ENCODE peak calls at places on chromosome 17, in seven cellular contexts. One of them, this sample, is unnamed.

GRCh38 chr17:67546578-67547527 is 169.8 kb downstream of the PITPNC1 start:
- DNase-seq in kidney epithelial cell: no peak
- DNase-seq in T-helper 1 cell: no peak
- DNase-seq in NCI-H446: peak
- DNase-seq in fibroblast of the conjunctiva: no peak
- DNase-seq in MCF 10A: peak
- DNase-seq in upper lobe of right lung: peak
- DNase-seq in this sample: no peak

GRCh38 chr17:16281351-16281750 is 64.3 kb downstream of the PIGL start:
- DNase-seq in kidney epithelial cell: no peak
- DNase-seq in T-helper 1 cell: no peak
- DNase-seq in NCI-H446: no peak
- DNase-seq in fibroblast of the conjunctiva: no peak
- DNase-seq in MCF 10A: no peak
- DNase-seq in upper lobe of right lung: no peak
- DNase-seq in this sample: no peak

GRCh38 chr17:73191443-73192218 is 1.2 kb upstream of the COG1 start:
- DNase-seq in kidney epithelial cell: no peak
- DNase-seq in T-helper 1 cell: peak
- DNase-seq in NCI-H446: peak
- DNase-seq in fibroblast of the conjunctiva: peak
- DNase-seq in MCF 10A: peak
- DNase-seq in upper lobe of right lung: peak
- DNase-seq in this sample: peak

GRCh38 chr17:15496735-15497134 is 29.3 kb upstream of the CDRT4 start:
- DNase-seq in kidney epithelial cell: no peak
- DNase-seq in T-helper 1 cell: no peak
- DNase-seq in NCI-H446: no peak
- DNase-seq in fibroblast of the conjunctiva: no peak
- DNase-seq in MCF 10A: no peak
- DNase-seq in upper lobe of right lung: no peak
- DNase-seq in this sample: no peak

GRCh38 chr17:62566996-62567578 is 60.4 kb upstream of the MRC2 start:
- DNase-seq in kidney epithelial cell: no peak
- DNase-seq in T-helper 1 cell: no peak
- DNase-seq in NCI-H446: no peak
- DNase-seq in fibroblast of the conjunctiva: no peak
- DNase-seq in MCF 10A: no peak
- DNase-seq in upper lobe of right lung: no peak
- DNase-seq in this sample: no peak

GRCh38 chr17:72538921-72539352 is 418.1 kb downstream of the SOX9 start:
- DNase-seq in kidney epithelial cell: no peak
- DNase-seq in T-helper 1 cell: no peak
- DNase-seq in NCI-H446: no peak
- DNase-seq in fibroblast of the conjunctiva: no peak
- DNase-seq in MCF 10A: no peak
- DNase-seq in upper lobe of right lung: no peak
- DNase-seq in this sample: no peak

GRCh38 chr17:68783861-68784260 is 171.3 kb downstream of the ABCA8 start:
- DNase-seq in kidney epithelial cell: no peak
- DNase-seq in T-helper 1 cell: no peak
- DNase-seq in NCI-H446: no peak
- DNase-seq in fibroblast of the conjunctiva: no peak
- DNase-seq in MCF 10A: no peak
- DNase-seq in upper lobe of right lung: no peak
- DNase-seq in this sample: no peak

GRCh38 chr17:64180089-64180488 is 50.1 kb upstream of the ERN1 start:
- DNase-seq in kidney epithelial cell: no peak
- DNase-seq in T-helper 1 cell: no peak
- DNase-seq in NCI-H446: no peak
- DNase-seq in fibroblast of the conjunctiva: no peak
- DNase-seq in MCF 10A: peak
- DNase-seq in upper lobe of right lung: no peak
- DNase-seq in this sample: no peak

GRCh38 chr17:70905796-70906195 is 736.5 kb downstream of the KCNJ2 start:
- DNase-seq in kidney epithelial cell: peak
- DNase-seq in T-helper 1 cell: no peak
- DNase-seq in NCI-H446: no peak
- DNase-seq in fibroblast of the conjunctiva: peak
- DNase-seq in MCF 10A: peak
- DNase-seq in upper lobe of right lung: no peak
- DNase-seq in this sample: no peak

GRCh38 chr17:57337390-57337789 is 81.1 kb downstream of the MSI2 start:
- DNase-seq in kidney epithelial cell: no peak
- DNase-seq in T-helper 1 cell: no peak
- DNase-seq in NCI-H446: peak
- DNase-seq in fibroblast of the conjunctiva: no peak
- DNase-seq in MCF 10A: no peak
- DNase-seq in upper lobe of right lung: no peak
- DNase-seq in this sample: no peak

GRCh38 chr17:40561871-40562611 is 3.2 kb downstream of the CCR7 start:
- DNase-seq in kidney epithelial cell: no peak
- DNase-seq in T-helper 1 cell: peak
- DNase-seq in NCI-H446: no peak
- DNase-seq in fibroblast of the conjunctiva: no peak
- DNase-seq in MCF 10A: no peak
- DNase-seq in upper lobe of right lung: peak
- DNase-seq in this sample: no peak

GRCh38 chr17:38908676-38909181 is 16.7 kb upstream of the LASP1NB start:
- DNase-seq in kidney epithelial cell: no peak
- DNase-seq in T-helper 1 cell: no peak
- DNase-seq in NCI-H446: no peak
- DNase-seq in fibroblast of the conjunctiva: no peak
- DNase-seq in MCF 10A: no peak
- DNase-seq in upper lobe of right lung: peak
- DNase-seq in this sample: no peak

GRCh38 chr17:35963663-35964062 is 17.6 kb downstream of the CCL16 start:
- DNase-seq in kidney epithelial cell: no peak
- DNase-seq in T-helper 1 cell: no peak
- DNase-seq in NCI-H446: no peak
- DNase-seq in fibroblast of the conjunctiva: no peak
- DNase-seq in MCF 10A: no peak
- DNase-seq in upper lobe of right lung: no peak
- DNase-seq in this sample: no peak

GRCh38 chr17:61487668-61488595 is 35.7 kb downstream of the TBX4 start:
- DNase-seq in kidney epithelial cell: no peak
- DNase-seq in T-helper 1 cell: no peak
- DNase-seq in NCI-H446: no peak
- DNase-seq in fibroblast of the conjunctiva: no peak
- DNase-seq in MCF 10A: no peak
- DNase-seq in upper lobe of right lung: no peak
- DNase-seq in this sample: no peak

GRCh38 chr17:65418622-65419021 is 142.8 kb downstream of the AXIN2 start:
- DNase-seq in kidney epithelial cell: no peak
- DNase-seq in T-helper 1 cell: no peak
- DNase-seq in NCI-H446: no peak
- DNase-seq in fibroblast of the conjunctiva: no peak
- DNase-seq in MCF 10A: peak
- DNase-seq in upper lobe of right lung: no peak
- DNase-seq in this sample: no peak

GRCh38 chr17:32930512-32930911 is 2.6 kb downstream of the TMEM98 start:
- DNase-seq in kidney epithelial cell: no peak
- DNase-seq in T-helper 1 cell: no peak
- DNase-seq in NCI-H446: no peak
- DNase-seq in fibroblast of the conjunctiva: no peak
- DNase-seq in MCF 10A: no peak
- DNase-seq in upper lobe of right lung: no peak
- DNase-seq in this sample: no peak

GRCh38 chr17:2230877-2231276 is 72.7 kb downstream of the SMG6 start:
- DNase-seq in kidney epithelial cell: no peak
- DNase-seq in T-helper 1 cell: no peak
- DNase-seq in NCI-H446: no peak
- DNase-seq in fibroblast of the conjunctiva: no peak
- DNase-seq in MCF 10A: no peak
- DNase-seq in upper lobe of right lung: no peak
- DNase-seq in this sample: no peak

GRCh38 chr17:53353919-53354351 is 468.8 kb upstream of the KIF2B start:
- DNase-seq in kidney epithelial cell: no peak
- DNase-seq in T-helper 1 cell: no peak
- DNase-seq in NCI-H446: peak
- DNase-seq in fibroblast of the conjunctiva: peak
- DNase-seq in MCF 10A: peak
- DNase-seq in upper lobe of right lung: no peak
- DNase-seq in this sample: no peak

GRCh38 chr17:51860934-51861561 is 297.5 kb downstream of the CA10 start:
- DNase-seq in kidney epithelial cell: no peak
- DNase-seq in T-helper 1 cell: no peak
- DNase-seq in NCI-H446: peak
- DNase-seq in fibroblast of the conjunctiva: peak
- DNase-seq in MCF 10A: peak
- DNase-seq in upper lobe of right lung: no peak
- DNase-seq in this sample: peak

GRCh38 chr17:66426397-66427033 is 124.1 kb downstream of the PRKCA start:
- DNase-seq in kidney epithelial cell: no peak
- DNase-seq in T-helper 1 cell: peak
- DNase-seq in NCI-H446: no peak
- DNase-seq in fibroblast of the conjunctiva: no peak
- DNase-seq in MCF 10A: peak
- DNase-seq in upper lobe of right lung: no peak
- DNase-seq in this sample: no peak

GRCh38 chr17:46873941-46874645 is 22.7 kb downstream of the WNT9B start:
- DNase-seq in kidney epithelial cell: no peak
- DNase-seq in T-helper 1 cell: no peak
- DNase-seq in NCI-H446: no peak
- DNase-seq in fibroblast of the conjunctiva: no peak
- DNase-seq in MCF 10A: no peak
- DNase-seq in upper lobe of right lung: no peak
- DNase-seq in this sample: no peak

GRCh38 chr17:14317383-14317782 is 16.5 kb downstream of the HS3ST3B1 start:
- DNase-seq in kidney epithelial cell: no peak
- DNase-seq in T-helper 1 cell: no peak
- DNase-seq in NCI-H446: no peak
- DNase-seq in fibroblast of the conjunctiva: no peak
- DNase-seq in MCF 10A: no peak
- DNase-seq in upper lobe of right lung: no peak
- DNase-seq in this sample: no peak

GRCh38 chr17:48074322-48075054 is 26.3 kb downstream of the NFE2L1 start:
- DNase-seq in kidney epithelial cell: peak
- DNase-seq in T-helper 1 cell: peak
- DNase-seq in NCI-H446: peak
- DNase-seq in fibroblast of the conjunctiva: peak
- DNase-seq in MCF 10A: peak
- DNase-seq in upper lobe of right lung: peak
- DNase-seq in this sample: peak

GRCh38 chr17:80474933-80475915 is 1.2 kb downstream of the NPTX1 start:
- DNase-seq in kidney epithelial cell: no peak
- DNase-seq in T-helper 1 cell: no peak
- DNase-seq in NCI-H446: no peak
- DNase-seq in fibroblast of the conjunctiva: no peak
- DNase-seq in MCF 10A: peak
- DNase-seq in upper lobe of right lung: no peak
- DNase-seq in this sample: peak

GRCh38 chr17:70165383-70165782 is 3.9 kb upstream of the KCNJ2 start:
- DNase-seq in kidney epithelial cell: no peak
- DNase-seq in T-helper 1 cell: no peak
- DNase-seq in NCI-H446: no peak
- DNase-seq in fibroblast of the conjunctiva: no peak
- DNase-seq in MCF 10A: no peak
- DNase-seq in upper lobe of right lung: no peak
- DNase-seq in this sample: no peak

GRCh38 chr17:81138500-81138899 is 26.8 kb upstream of the PVALEF start:
- DNase-seq in kidney epithelial cell: no peak
- DNase-seq in T-helper 1 cell: no peak
- DNase-seq in NCI-H446: no peak
- DNase-seq in fibroblast of the conjunctiva: no peak
- DNase-seq in MCF 10A: no peak
- DNase-seq in upper lobe of right lung: no peak
- DNase-seq in this sample: no peak

GRCh38 chr17:74544991-74545441 is 899 bp downstream of the CD300C start:
- DNase-seq in kidney epithelial cell: no peak
- DNase-seq in T-helper 1 cell: no peak
- DNase-seq in NCI-H446: no peak
- DNase-seq in fibroblast of the conjunctiva: no peak
- DNase-seq in MCF 10A: no peak
- DNase-seq in upper lobe of right lung: peak
- DNase-seq in this sample: no peak

GRCh38 chr17:48491527-48492273 is 39.1 kb downstream of the HOXB1 start:
- DNase-seq in kidney epithelial cell: no peak
- DNase-seq in T-helper 1 cell: no peak
- DNase-seq in NCI-H446: no peak
- DNase-seq in fibroblast of the conjunctiva: no peak
- DNase-seq in MCF 10A: no peak
- DNase-seq in upper lobe of right lung: no peak
- DNase-seq in this sample: no peak

GRCh38 chr17:83132251-83133081 is 53.1 kb downstream of the METRNL start:
- DNase-seq in kidney epithelial cell: no peak
- DNase-seq in T-helper 1 cell: no peak
- DNase-seq in NCI-H446: no peak
- DNase-seq in fibroblast of the conjunctiva: no peak
- DNase-seq in MCF 10A: no peak
- DNase-seq in upper lobe of right lung: peak
- DNase-seq in this sample: no peak

GRCh38 chr17:80192268-80192667 is 22.4 kb downstream of the CARD14 start:
- DNase-seq in kidney epithelial cell: no peak
- DNase-seq in T-helper 1 cell: no peak
- DNase-seq in NCI-H446: no peak
- DNase-seq in fibroblast of the conjunctiva: no peak
- DNase-seq in MCF 10A: no peak
- DNase-seq in upper lobe of right lung: no peak
- DNase-seq in this sample: no peak

GRCh38 chr17:57470906-57471305 is 214.6 kb downstream of the MSI2 start:
- DNase-seq in kidney epithelial cell: no peak
- DNase-seq in T-helper 1 cell: no peak
- DNase-seq in NCI-H446: no peak
- DNase-seq in fibroblast of the conjunctiva: no peak
- DNase-seq in MCF 10A: no peak
- DNase-seq in upper lobe of right lung: no peak
- DNase-seq in this sample: no peak

GRCh38 chr17:21464611-21465021 is 88.5 kb downstream of the KCNJ12 start:
- DNase-seq in kidney epithelial cell: no peak
- DNase-seq in T-helper 1 cell: no peak
- DNase-seq in NCI-H446: no peak
- DNase-seq in fibroblast of the conjunctiva: no peak
- DNase-seq in MCF 10A: no peak
- DNase-seq in upper lobe of right lung: no peak
- DNase-seq in this sample: no peak

GRCh38 chr17:64947146-64947545 is 27.9 kb upstream of the LRRC37A3 start:
- DNase-seq in kidney epithelial cell: no peak
- DNase-seq in T-helper 1 cell: no peak
- DNase-seq in NCI-H446: no peak
- DNase-seq in fibroblast of the conjunctiva: no peak
- DNase-seq in MCF 10A: no peak
- DNase-seq in upper lobe of right lung: no peak
- DNase-seq in this sample: no peak

GRCh38 chr17:74362811-74363498 is 1.3 kb upstream of the BTBD17 start:
- DNase-seq in kidney epithelial cell: no peak
- DNase-seq in T-helper 1 cell: no peak
- DNase-seq in NCI-H446: peak
- DNase-seq in fibroblast of the conjunctiva: no peak
- DNase-seq in MCF 10A: no peak
- DNase-seq in upper lobe of right lung: no peak
- DNase-seq in this sample: no peak